ENCODE peak calls at places on chromosomes 2 and 18, in four cellular contexts. U is stromal cell of bone marrow, S is GM12878, I is endothelial cell. Q is an unnamed sample.

GRCh38 chr2:176421291-176422050 is 152.2 kb downstream of the MTX2 start:
- DNase-seq in U (no peak), S (no peak), I (no peak), Q (no peak)

GRCh38 chr2:201978988-201979387 is 54.7 kb upstream of the FZD7 start:
- DNase-seq in U (no peak), S (no peak), I (no peak), Q (no peak)

GRCh38 chr2:5190023-5190422 is 502.2 kb upstream of the SOX11 start:
- DNase-seq in U (no peak), S (no peak), I (no peak), Q (no peak)

GRCh38 chr2:54588244-54588899 is 132.2 kb downstream of the SPTBN1 start:
- DNase-seq in U (no peak), S (no peak), I (no peak), Q (no peak)

GRCh38 chr2:144449028-144449406 is 70.9 kb downstream of the ZEB2 start:
- DNase-seq in U (no peak), S (no peak), I (no peak), Q (peak)

GRCh38 chr2:222052934-222053367 is 245.8 kb downstream of the PAX3 start:
- DNase-seq in U (no peak), S (no peak), I (peak), Q (no peak)

GRCh38 chr2:46298272-46298521 is 990 bp downstream of the EPAS1 start:
- DNase-seq in U (no peak), S (no peak), I (no peak), Q (peak)

GRCh38 chr2:68544811-68545210 is 77.4 kb downstream of the APLF start:
- DNase-seq in U (no peak), S (no peak), I (no peak), Q (no peak)

GRCh38 chr2:230885467-230886130 is 20.9 kb downstream of the ITM2C start:
- DNase-seq in U (peak), S (no peak), I (no peak), Q (no peak)

GRCh38 chr2:10361220-10361588 is 58.5 kb downstream of the HPCAL1 start:
- DNase-seq in U (no peak), S (no peak), I (no peak), Q (no peak)

GRCh38 chr2:207138573-207139297 is 27.0 kb downstream of the KLF7 start:
- DNase-seq in U (no peak), S (no peak), I (no peak), Q (no peak)

GRCh38 chr2:70664525-70664924 is 103.5 kb downstream of the ADD2 start:
- DNase-seq in U (no peak), S (no peak), I (no peak), Q (no peak)

GRCh38 chr2:55147041-55147440 is 85.1 kb downstream of the CLHC1 start:
- DNase-seq in U (no peak), S (no peak), I (no peak), Q (no peak)

GRCh38 chr2:20457027-20457426 is 10.2 kb downstream of the RHOB start:
- DNase-seq in U (peak), S (no peak), I (no peak), Q (no peak)

GRCh38 chr2:70062270-70062669 is 25.0 kb upstream of the PCBP1 start:
- DNase-seq in U (no peak), S (no peak), I (no peak), Q (no peak)

GRCh38 chr2:17171446-17172049 is 346.7 kb downstream of the RAD51AP2 start:
- DNase-seq in U (no peak), S (no peak), I (peak), Q (peak)

GRCh38 chr2:64654063-64654811 is 524 bp upstream of the SERTAD2 start:
- DNase-seq in U (no peak), S (no peak), I (peak), Q (peak)

GRCh38 chr2:147231607-147232006 is 613.2 kb upstream of the ACVR2A start:
- DNase-seq in U (no peak), S (no peak), I (no peak), Q (no peak)

GRCh38 chr2:216431457-216431856 is 19.2 kb downstream of the SMARCAL1 start:
- DNase-seq in U (no peak), S (no peak), I (no peak), Q (no peak)

GRCh38 chr2:216596986-216597509 is 36.2 kb upstream of the IGFBP2 start:
- DNase-seq in U (no peak), S (no peak), I (no peak), Q (no peak)

GRCh38 chr2:28395334-28396061 is 2.8 kb downstream of the FOSL2 start:
- DNase-seq in U (peak), S (no peak), I (no peak), Q (peak)

GRCh38 chr2:186925514-186925913 is 76.5 kb upstream of the ZSWIM2 start:
- DNase-seq in U (no peak), S (no peak), I (no peak), Q (no peak)

GRCh38 chr2:86372641-86373502 is 35.4 kb upstream of the REEP1 start:
- DNase-seq in U (peak), S (no peak), I (peak), Q (peak)

GRCh38 chr2:222024934-222025890 is 273.6 kb downstream of the PAX3 start:
- DNase-seq in U (peak), S (no peak), I (peak), Q (peak)

GRCh38 chr2:46813046-46813445 is 102.6 kb downstream of the MCFD2 start:
- DNase-seq in U (no peak), S (no peak), I (no peak), Q (no peak)

GRCh38 chr2:133194068-133194655 is 374.1 kb downstream of the NCKAP5 start:
- DNase-seq in U (no peak), S (no peak), I (no peak), Q (no peak)

GRCh38 chr2:233816334-233816733 is 38.0 kb downstream of the HJURP start:
- DNase-seq in U (no peak), S (no peak), I (no peak), Q (no peak)

GRCh38 chr2:23619941-23620340 is 235.0 kb downstream of the KLHL29 start:
- DNase-seq in U (no peak), S (no peak), I (no peak), Q (no peak)

GRCh38 chr2:207188601-207189000 is 22.9 kb upstream of the KLF7 start:
- DNase-seq in U (no peak), S (no peak), I (no peak), Q (no peak)

GRCh38 chr2:209876211-209876610 is 104.6 kb downstream of the UNC80 start:
- DNase-seq in U (no peak), S (no peak), I (no peak), Q (no peak)

GRCh38 chr2:191012845-191013616 is 940 bp downstream of the STAT1 start:
- DNase-seq in U (no peak), S (no peak), I (no peak), Q (no peak)

GRCh38 chr2:68846056-68846455 is 25.1 kb downstream of the BMP10 start:
- DNase-seq in U (no peak), S (no peak), I (no peak), Q (no peak)

GRCh38 chr18:27223570-27224340 is 38.6 kb upstream of the CHST9 start:
- DNase-seq in U (no peak), S (no peak), I (no peak), Q (no peak)

GRCh38 chr2:64165696-64166095 is 21.5 kb upstream of the PELI1 start:
- DNase-seq in U (no peak), S (no peak), I (no peak), Q (no peak)

GRCh38 chr2:147045113-147045512 is 799.7 kb upstream of the ACVR2A start:
- DNase-seq in U (no peak), S (peak), I (peak), Q (peak)

GRCh38 chr2:108449410-108450200 is 599 bp downstream of the GCC2 start:
- DNase-seq in U (no peak), S (no peak), I (no peak), Q (peak)

GRCh38 chr2:207632575-207633492 is 7.6 kb upstream of the METTL21A start:
- DNase-seq in U (peak), S (no peak), I (no peak), Q (peak)

GRCh38 chr2:222436040-222436413 is 11.7 kb downstream of the SGPP2 start:
- DNase-seq in U (no peak), S (no peak), I (no peak), Q (no peak)

GRCh38 chr2:222572264-222572721 is 83.6 kb downstream of the FARSB start:
- DNase-seq in U (peak), S (no peak), I (no peak), Q (peak)

Q was measured in HT-29.